ENCODE peak calls at places on chromosomes 2 and 18, in ten cellular contexts. One of them, this sample, is unnamed. For H3K4me1, the result is how much of the 10 kb centered on the place peaks cover.

GRCh38 chr18:23141022-23141999 is 6.0 kb downstream of the CABLES1 start:
- DNase-seq in stomach: peak
- DNase-seq in right atrium auricular region: peak
- DNase-seq in PC-9: no peak
- DNase-seq in lung: no peak
- DNase-seq in H9: no peak
- DNase-seq in thoracic aorta: no peak
- DNase-seq in psoas muscle: no peak
- DNase-seq in fibroblast of lung: peak
- DNase-seq in kidney: peak
- DNase-seq in this sample: no peak

GRCh38 chr2:174749793-174750192 is 14.5 kb downstream of the CHRNA1 start:
- DNase-seq in stomach: no peak
- DNase-seq in right atrium auricular region: no peak
- DNase-seq in PC-9: no peak
- DNase-seq in lung: no peak
- DNase-seq in H9: no peak
- DNase-seq in thoracic aorta: no peak
- DNase-seq in psoas muscle: no peak
- DNase-seq in fibroblast of lung: no peak
- DNase-seq in kidney: no peak
- DNase-seq in this sample: no peak

GRCh38 chr2:12948231-12948962 is 231.7 kb downstream of the TRIB2 start:
- DNase-seq in stomach: no peak
- DNase-seq in right atrium auricular region: no peak
- DNase-seq in PC-9: no peak
- DNase-seq in lung: no peak
- DNase-seq in H9: no peak
- DNase-seq in thoracic aorta: no peak
- DNase-seq in psoas muscle: no peak
- DNase-seq in fibroblast of lung: no peak
- DNase-seq in kidney: no peak
- DNase-seq in this sample: no peak

GRCh38 chr2:59567115-59567514 is 986.3 kb downstream of the BCL11A start:
- DNase-seq in stomach: no peak
- DNase-seq in right atrium auricular region: no peak
- DNase-seq in PC-9: no peak
- DNase-seq in lung: no peak
- DNase-seq in H9: no peak
- DNase-seq in thoracic aorta: no peak
- DNase-seq in psoas muscle: no peak
- DNase-seq in fibroblast of lung: no peak
- DNase-seq in kidney: no peak
- DNase-seq in this sample: no peak

GRCh38 chr2:241950878-241951331 is 81.4 kb downstream of the RTP5 start:
- DNase-seq in stomach: peak
- DNase-seq in right atrium auricular region: no peak
- DNase-seq in PC-9: peak
- DNase-seq in lung: peak
- DNase-seq in H9: peak
- DNase-seq in thoracic aorta: no peak
- DNase-seq in psoas muscle: peak
- DNase-seq in fibroblast of lung: peak
- DNase-seq in kidney: peak
- DNase-seq in this sample: no peak

GRCh38 chr2:43080626-43081025 is 145.8 kb downstream of the ZFP36L2 start:
- DNase-seq in stomach: no peak
- DNase-seq in right atrium auricular region: no peak
- DNase-seq in PC-9: no peak
- DNase-seq in lung: no peak
- DNase-seq in H9: no peak
- DNase-seq in thoracic aorta: no peak
- DNase-seq in psoas muscle: no peak
- DNase-seq in fibroblast of lung: no peak
- DNase-seq in kidney: peak
- DNase-seq in this sample: no peak

GRCh38 chr2:29700560-29700959 is 220.8 kb downstream of the ALK start:
- DNase-seq in stomach: no peak
- DNase-seq in right atrium auricular region: no peak
- DNase-seq in PC-9: no peak
- DNase-seq in lung: no peak
- DNase-seq in H9: no peak
- DNase-seq in thoracic aorta: no peak
- DNase-seq in psoas muscle: no peak
- DNase-seq in fibroblast of lung: no peak
- DNase-seq in kidney: no peak
- DNase-seq in this sample: no peak

GRCh38 chr2:224442092-224442999 is 40.4 kb upstream of the FAM124B start:
- DNase-seq in stomach: no peak
- DNase-seq in right atrium auricular region: no peak
- DNase-seq in PC-9: peak
- DNase-seq in lung: no peak
- DNase-seq in H9: no peak
- DNase-seq in thoracic aorta: no peak
- DNase-seq in psoas muscle: peak
- DNase-seq in fibroblast of lung: peak
- DNase-seq in kidney: peak
- DNase-seq in this sample: no peak

GRCh38 chr2:39728941-39729351 is 50.1 kb downstream of the THUMPD2 start:
- DNase-seq in stomach: peak
- DNase-seq in right atrium auricular region: no peak
- DNase-seq in PC-9: peak
- DNase-seq in lung: no peak
- DNase-seq in H9: peak
- DNase-seq in thoracic aorta: no peak
- DNase-seq in psoas muscle: peak
- DNase-seq in fibroblast of lung: peak
- DNase-seq in kidney: no peak
- DNase-seq in this sample: no peak

GRCh38 chr2:119231975-119232665 is 8.5 kb downstream of the STEAP3 start:
- DNase-seq in stomach: no peak
- DNase-seq in right atrium auricular region: no peak
- DNase-seq in PC-9: no peak
- DNase-seq in lung: no peak
- DNase-seq in H9: no peak
- DNase-seq in thoracic aorta: no peak
- DNase-seq in psoas muscle: no peak
- DNase-seq in fibroblast of lung: peak
- DNase-seq in kidney: no peak
- DNase-seq in this sample: no peak

GRCh38 chr2:40716879-40717278 is 265.0 kb upstream of the SLC8A1 start:
- DNase-seq in stomach: no peak
- DNase-seq in right atrium auricular region: no peak
- DNase-seq in PC-9: peak
- DNase-seq in lung: no peak
- DNase-seq in H9: no peak
- DNase-seq in thoracic aorta: no peak
- DNase-seq in psoas muscle: peak
- DNase-seq in fibroblast of lung: peak
- DNase-seq in kidney: no peak
- DNase-seq in this sample: no peak

GRCh38 chr2:225002039-225002655 is 40.1 kb downstream of the DOCK10 start:
- DNase-seq in stomach: peak
- DNase-seq in right atrium auricular region: no peak
- DNase-seq in PC-9: peak
- DNase-seq in lung: peak
- DNase-seq in H9: peak
- DNase-seq in thoracic aorta: peak
- DNase-seq in psoas muscle: no peak
- DNase-seq in fibroblast of lung: peak
- DNase-seq in kidney: no peak
- DNase-seq in this sample: no peak

GRCh38 chr2:145975406-145975805 is 1455.5 kb upstream of the ZEB2 start:
- DNase-seq in stomach: no peak
- DNase-seq in right atrium auricular region: no peak
- DNase-seq in PC-9: no peak
- DNase-seq in lung: no peak
- DNase-seq in H9: no peak
- DNase-seq in thoracic aorta: no peak
- DNase-seq in psoas muscle: no peak
- DNase-seq in fibroblast of lung: no peak
- DNase-seq in kidney: no peak
- DNase-seq in this sample: no peak

GRCh38 chr2:173359231-173359630 is 4.6 kb downstream of the CDCA7 start:
- DNase-seq in stomach: no peak
- DNase-seq in right atrium auricular region: no peak
- DNase-seq in PC-9: no peak
- DNase-seq in lung: no peak
- DNase-seq in H9: no peak
- DNase-seq in thoracic aorta: no peak
- DNase-seq in psoas muscle: no peak
- DNase-seq in fibroblast of lung: no peak
- DNase-seq in kidney: no peak
- DNase-seq in this sample: no peak

GRCh38 chr2:27212626-27213471 is 781 bp upstream of the SLC5A6 start:
- DNase-seq in stomach: no peak
- DNase-seq in right atrium auricular region: no peak
- DNase-seq in PC-9: no peak
- DNase-seq in lung: no peak
- DNase-seq in H9: no peak
- DNase-seq in thoracic aorta: no peak
- DNase-seq in psoas muscle: no peak
- DNase-seq in fibroblast of lung: peak
- DNase-seq in kidney: no peak
- DNase-seq in this sample: no peak

DNA sequence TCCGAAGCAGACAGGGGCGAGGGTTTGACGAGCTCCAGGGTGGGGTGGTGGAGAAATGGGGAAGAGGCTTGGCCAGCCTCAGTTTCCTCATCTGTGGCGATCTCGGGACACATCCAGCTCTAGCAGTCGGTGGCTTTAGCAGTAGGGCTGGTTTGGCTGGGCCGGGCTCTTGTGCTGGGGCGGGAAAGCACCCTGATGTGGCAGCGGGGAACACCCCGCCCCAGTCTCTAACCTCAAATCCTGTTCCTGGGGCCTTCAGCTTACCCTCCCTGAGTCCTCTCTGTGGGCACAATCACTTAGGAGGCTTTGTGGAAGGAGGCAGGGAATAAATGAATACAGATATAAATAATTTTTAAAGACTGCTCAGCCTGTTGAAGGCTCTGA is 26.5 kb upstream of the MCFD2 start:
- DNase-seq in stomach: peak
- DNase-seq in right atrium auricular region: peak
- DNase-seq in PC-9: peak
- DNase-seq in lung: peak
- DNase-seq in H9: no peak
- DNase-seq in thoracic aorta: no peak
- DNase-seq in psoas muscle: peak
- DNase-seq in fibroblast of lung: no peak
- DNase-seq in kidney: peak
- DNase-seq in this sample: no peak
- H3K4me1 ChIP-seq in stomach: under half
- H3K4me1 ChIP-seq in right atrium auricular region: under half
- H3K4me1 ChIP-seq in PC-9: under half
- H3K4me1 ChIP-seq in lung: under half
- H3K4me1 ChIP-seq in H9: under half
- H3K4me1 ChIP-seq in thoracic aorta: under half
- H3K4me1 ChIP-seq in psoas muscle: under half
- H3K4me1 ChIP-seq in fibroblast of lung: under half
- H3K4me1 ChIP-seq in kidney: under half
- H3K4me1 ChIP-seq in this sample: under half

GRCh38 chr2:9423922-9424272 is 443 bp downstream of the CPSF3 start:
- DNase-seq in stomach: no peak
- DNase-seq in right atrium auricular region: no peak
- DNase-seq in PC-9: peak
- DNase-seq in lung: no peak
- DNase-seq in H9: no peak
- DNase-seq in thoracic aorta: no peak
- DNase-seq in psoas muscle: no peak
- DNase-seq in fibroblast of lung: peak
- DNase-seq in kidney: no peak
- DNase-seq in this sample: no peak
- TF ChIP-seq CTCF in stomach: no peak
- TF ChIP-seq CTCF in right atrium auricular region: no peak
- TF ChIP-seq CTCF in PC-9: no peak
- TF ChIP-seq CTCF in lung: no peak
- TF ChIP-seq CTCF in H9: no peak
- TF ChIP-seq CTCF in thoracic aorta: no peak
- TF ChIP-seq CTCF in psoas muscle: no peak
- TF ChIP-seq CTCF in fibroblast of lung: no peak
- TF ChIP-seq CTCF in kidney: no peak
- TF ChIP-seq CTCF in this sample: no peak

GRCh38 chr2:100887039-100887578 is 67.2 kb downstream of the NPAS2 start:
- DNase-seq in stomach: no peak
- DNase-seq in right atrium auricular region: no peak
- DNase-seq in PC-9: no peak
- DNase-seq in lung: no peak
- DNase-seq in H9: no peak
- DNase-seq in thoracic aorta: no peak
- DNase-seq in psoas muscle: no peak
- DNase-seq in fibroblast of lung: no peak
- DNase-seq in kidney: no peak
- DNase-seq in this sample: no peak
- H3K4me1 ChIP-seq in stomach: under half
- H3K4me1 ChIP-seq in right atrium auricular region: under half
- H3K4me1 ChIP-seq in PC-9: half or more
- H3K4me1 ChIP-seq in lung: under half
- H3K4me1 ChIP-seq in H9: under half
- H3K4me1 ChIP-seq in thoracic aorta: under half
- H3K4me1 ChIP-seq in psoas muscle: under half
- H3K4me1 ChIP-seq in fibroblast of lung: under half
- H3K4me1 ChIP-seq in kidney: under half
- H3K4me1 ChIP-seq in this sample: under half

GRCh38 chr18:6873352-6873751 is 143.8 kb downstream of the ARHGAP28 start:
- DNase-seq in stomach: no peak
- DNase-seq in right atrium auricular region: no peak
- DNase-seq in PC-9: no peak
- DNase-seq in lung: no peak
- DNase-seq in H9: no peak
- DNase-seq in thoracic aorta: no peak
- DNase-seq in psoas muscle: no peak
- DNase-seq in fibroblast of lung: no peak
- DNase-seq in kidney: no peak
- DNase-seq in this sample: no peak

GRCh38 chr18:6875764-6876163 is 146.2 kb downstream of the ARHGAP28 start:
- DNase-seq in stomach: no peak
- DNase-seq in right atrium auricular region: no peak
- DNase-seq in PC-9: no peak
- DNase-seq in lung: no peak
- DNase-seq in H9: no peak
- DNase-seq in thoracic aorta: no peak
- DNase-seq in psoas muscle: no peak
- DNase-seq in fibroblast of lung: no peak
- DNase-seq in kidney: no peak
- DNase-seq in this sample: no peak

GRCh38 chr18:6876646-6877045 is 147.1 kb downstream of the ARHGAP28 start:
- DNase-seq in stomach: no peak
- DNase-seq in right atrium auricular region: no peak
- DNase-seq in PC-9: no peak
- DNase-seq in lung: no peak
- DNase-seq in H9: no peak
- DNase-seq in thoracic aorta: no peak
- DNase-seq in psoas muscle: no peak
- DNase-seq in fibroblast of lung: peak
- DNase-seq in kidney: no peak
- DNase-seq in this sample: no peak

GRCh38 chr18:6877288-6877687 is 147.8 kb downstream of the ARHGAP28 start:
- DNase-seq in stomach: no peak
- DNase-seq in right atrium auricular region: no peak
- DNase-seq in PC-9: no peak
- DNase-seq in lung: no peak
- DNase-seq in H9: no peak
- DNase-seq in thoracic aorta: no peak
- DNase-seq in psoas muscle: no peak
- DNase-seq in fibroblast of lung: no peak
- DNase-seq in kidney: no peak
- DNase-seq in this sample: no peak

GRCh38 chr18:6874316-6874715 is 144.8 kb downstream of the ARHGAP28 start:
- DNase-seq in stomach: no peak
- DNase-seq in right atrium auricular region: no peak
- DNase-seq in PC-9: no peak
- DNase-seq in lung: no peak
- DNase-seq in H9: no peak
- DNase-seq in thoracic aorta: no peak
- DNase-seq in psoas muscle: no peak
- DNase-seq in fibroblast of lung: peak
- DNase-seq in kidney: no peak
- DNase-seq in this sample: peak
- TF ChIP-seq CTCF in stomach: no peak
- TF ChIP-seq CTCF in right atrium auricular region: no peak
- TF ChIP-seq CTCF in PC-9: no peak
- TF ChIP-seq CTCF in lung: no peak
- TF ChIP-seq CTCF in H9: no peak
- TF ChIP-seq CTCF in thoracic aorta: no peak
- TF ChIP-seq CTCF in psoas muscle: peak
- TF ChIP-seq CTCF in fibroblast of lung: no peak
- TF ChIP-seq CTCF in kidney: no peak
- TF ChIP-seq CTCF in this sample: no peak